ENCODE peak calls at places on chromosomes 4 and X, in five cellular contexts. One of them, this sample, is unnamed.

GRCh38 chr4:165625281-165625680 is 246.5 kb downstream of the CPE start:
- DNase-seq in mesendoderm: no peak
- DNase-seq in progenitor cell of endocrine pancreas: no peak
- DNase-seq in KG1: no peak
- DNase-seq in heart left ventricle: no peak
- DNase-seq in this sample: no peak

GRCh38 chr4:41028392-41029076 is 185.8 kb downstream of the APBB2 start:
- DNase-seq in mesendoderm: no peak
- DNase-seq in progenitor cell of endocrine pancreas: no peak
- DNase-seq in KG1: no peak
- DNase-seq in heart left ventricle: no peak
- DNase-seq in this sample: no peak

GRCh38 chrX:42143866-42144592 is 220.7 kb upstream of the CASK start:
- DNase-seq in mesendoderm: no peak
- DNase-seq in progenitor cell of endocrine pancreas: no peak
- DNase-seq in KG1: no peak
- DNase-seq in heart left ventricle: no peak
- DNase-seq in this sample: no peak

GRCh38 chrX:150038977-150039599 is 100.8 kb upstream of the EOLA2 start:
- DNase-seq in mesendoderm: no peak
- DNase-seq in progenitor cell of endocrine pancreas: no peak
- DNase-seq in KG1: no peak
- DNase-seq in heart left ventricle: no peak
- DNase-seq in this sample: no peak

GRCh38 chr4:88054909-88055308 is 47.5 kb downstream of the PKD2 start:
- DNase-seq in mesendoderm: peak
- DNase-seq in progenitor cell of endocrine pancreas: no peak
- DNase-seq in KG1: no peak
- DNase-seq in heart left ventricle: no peak
- DNase-seq in this sample: peak

GRCh38 chr4:112370466-112370865 is 73.3 kb downstream of the ALPK1 start:
- DNase-seq in mesendoderm: no peak
- DNase-seq in progenitor cell of endocrine pancreas: no peak
- DNase-seq in KG1: no peak
- DNase-seq in heart left ventricle: no peak
- DNase-seq in this sample: no peak

GRCh38 chrX:75623535-75623934 is 100.7 kb upstream of the ZDHHC15 start:
- DNase-seq in mesendoderm: peak
- DNase-seq in progenitor cell of endocrine pancreas: no peak
- DNase-seq in KG1: no peak
- DNase-seq in heart left ventricle: no peak
- DNase-seq in this sample: no peak

GRCh38 chr4:186304816-186305520 is 39.0 kb downstream of the F11 start:
- DNase-seq in mesendoderm: peak
- DNase-seq in progenitor cell of endocrine pancreas: no peak
- DNase-seq in KG1: no peak
- DNase-seq in heart left ventricle: no peak
- DNase-seq in this sample: no peak

GRCh38 chrX:26651755-26652154 is 435.8 kb downstream of the MAGEB5 start:
- DNase-seq in mesendoderm: no peak
- DNase-seq in progenitor cell of endocrine pancreas: no peak
- DNase-seq in KG1: no peak
- DNase-seq in heart left ventricle: no peak
- DNase-seq in this sample: no peak

GRCh38 chrX:10157545-10157944 is 770 bp downstream of the CLCN4 start:
- DNase-seq in mesendoderm: no peak
- DNase-seq in progenitor cell of endocrine pancreas: no peak
- DNase-seq in KG1: no peak
- DNase-seq in heart left ventricle: no peak
- DNase-seq in this sample: no peak

GRCh38 chr4:34181891-34182290 is 2062.4 kb downstream of the ARAP2 start:
- DNase-seq in mesendoderm: no peak
- DNase-seq in progenitor cell of endocrine pancreas: no peak
- DNase-seq in KG1: no peak
- DNase-seq in heart left ventricle: no peak
- DNase-seq in this sample: no peak

GRCh38 chr4:88751258-88752075 is 53.8 kb upstream of the NAP1L5 start:
- DNase-seq in mesendoderm: no peak
- DNase-seq in progenitor cell of endocrine pancreas: no peak
- DNase-seq in KG1: no peak
- DNase-seq in heart left ventricle: no peak
- DNase-seq in this sample: no peak